ENCODE peak calls at places on chromosomes 7 and 10, in eight cellular contexts. P, Y, Z, J, N, I, B and M are unnamed samples.

GRCh38 chr10:98170249-98171117 is 36.0 kb downstream of the R3HCC1L start:
- DNase-seq in J (peak), P (no peak), I (peak), Y (peak), N (peak), B (peak), Z (peak), M (peak)

GRCh38 chr7:111796671-111797070 is 234.4 kb upstream of the IMMP2L start:
- DNase-seq in J (peak), P (no peak), B (no peak), Z (peak), N (no peak), I (no peak), Y (no peak), M (no peak)

GRCh38 chr10:3805227-3805790 is 20.3 kb upstream of the KLF6 start:
- DNase-seq in B (no peak), Y (no peak), Z (peak), J (peak), P (no peak), I (peak), N (no peak), M (no peak)

GRCh38 chr7:19522486-19522885 is 186.4 kb downstream of the POLR1F start:
- DNase-seq in N (no peak), Y (no peak), B (no peak), I (no peak), Z (no peak), P (no peak), J (peak), M (no peak)

GRCh38 chr7:100679927-100680588 is 6.5 kb downstream of the GNB2 start:
- DNase-seq in B (no peak), Z (peak), P (peak), I (peak), N (no peak), Y (no peak), J (no peak), M (peak)

GRCh38 chr7:139561-140243 is 52.7 kb upstream of the FAM20C start:
- DNase-seq in P (peak), Y (no peak), B (no peak), I (no peak), N (no peak), Z (no peak), J (no peak), M (no peak)

GRCh38 chr7:73449422-73449821 is 15.8 kb downstream of the FZD9 start:
- DNase-seq in P (no peak), B (no peak), J (no peak), Z (no peak), N (no peak), I (no peak), Y (no peak), M (no peak)

GRCh38 chr10:87740232-87740631 is 77.8 kb downstream of the ATAD1 start:
- DNase-seq in Y (no peak), P (no peak), B (no peak), Z (peak), I (no peak), J (peak), N (peak), M (no peak)

GRCh38 chr7:2974093-2974819 is 69.4 kb downstream of the CARD11 start:
- DNase-seq in P (no peak), I (no peak), J (no peak), B (no peak), N (no peak), Y (no peak), Z (no peak), M (peak)

GRCh38 chr7:106054133-106054532 is 58.0 kb downstream of the SYPL1 start:
- DNase-seq in Z (no peak), J (no peak), Y (no peak), P (no peak), B (no peak), N (no peak), I (no peak), M (no peak)

GRCh38 chr10:7319632-7320031 is 91.2 kb downstream of the SFMBT2 start:
- DNase-seq in B (no peak), I (no peak), Z (no peak), N (no peak), J (no peak), Y (no peak), P (no peak), M (no peak)

GRCh38 chr7:63073736-63074135 is 924.9 kb upstream of the ZNF722 start:
- DNase-seq in I (no peak), B (no peak), Z (no peak), N (no peak), J (no peak), P (no peak), Y (no peak), M (peak)

GRCh38 chr10:7956508-7956907 is 98.0 kb upstream of the GATA3 start:
- DNase-seq in I (no peak), N (no peak), Y (no peak), P (no peak), B (no peak), Z (peak), J (peak), M (no peak)

GRCh38 chr10:8331387-8331786 is 276.9 kb downstream of the GATA3 start:
- DNase-seq in N (no peak), Z (no peak), P (no peak), I (no peak), J (no peak), Y (no peak), B (no peak), M (no peak)

GRCh38 chr7:129807863-129808262 is 144.9 kb downstream of the UBE2H start:
- DNase-seq in P (no peak), N (no peak), B (no peak), Y (no peak), Z (no peak), I (no peak), J (no peak), M (no peak)

GRCh38 chr7:42097756-42098155 is 139.3 kb downstream of the GLI3 start:
- DNase-seq in Y (no peak), J (peak), P (no peak), N (peak), B (no peak), I (no peak), Z (peak), M (no peak)

GRCh38 chr10:50417906-50418697 is 166.8 kb upstream of the ASAH2 start:
- DNase-seq in Y (peak), P (peak), Z (peak), N (peak), I (peak), J (peak), B (no peak), M (peak)

GRCh38 chr10:43041422-43042342 is 35.2 kb upstream of the RET start:
- DNase-seq in J (no peak), Y (no peak), N (no peak), I (no peak), Z (no peak), P (peak), B (peak), M (no peak)

GRCh38 chr7:2190531-2190930 is 42.2 kb downstream of the MAD1L1 start:
- DNase-seq in Y (no peak), P (no peak), I (no peak), Z (no peak), N (no peak), B (no peak), J (peak), M (peak)

GRCh38 chr10:22325272-22325947 is 4.5 kb downstream of the BMI1 start:
- DNase-seq in P (peak), J (peak), B (no peak), N (peak), I (peak), Y (peak), Z (peak), M (peak)

GRCh38 chr10:28532223-28532508 is 752 bp upstream of the WAC start:
- DNase-seq in N (peak), Y (peak), J (no peak), B (peak), I (no peak), P (no peak), Z (no peak), M (no peak)

GRCh38 chr10:126704637-126705036 is 34.1 kb upstream of the C10orf90 start:
- DNase-seq in P (no peak), I (no peak), Z (no peak), J (no peak), B (no peak), Y (no peak), N (no peak), M (no peak)

GRCh38 chr7:40570218-40570617 is 435.4 kb downstream of the SUGCT start:
- DNase-seq in Z (no peak), I (no peak), B (no peak), Y (no peak), J (peak), N (no peak), P (no peak), M (no peak)

GRCh38 chr7:142248-142955 is 50.0 kb upstream of the FAM20C start:
- DNase-seq in P (peak), N (peak), Y (no peak), I (peak), Z (no peak), B (no peak), J (no peak), M (no peak)

GRCh38 chr7:83629117-83629880 is 19.6 kb downstream of the SEMA3E start:
- DNase-seq in Y (no peak), P (no peak), N (no peak), Z (no peak), I (no peak), J (no peak), B (no peak), M (no peak)

GRCh38 chr10:27038168-27038567 is 62.1 kb downstream of the ANKRD26 start:
- DNase-seq in N (no peak), I (no peak), Z (no peak), P (no peak), Y (no peak), J (no peak), B (no peak), M (no peak)

GRCh38 chr10:103083266-103083976 is 109.7 kb downstream of the NT5C2 start:
- DNase-seq in N (peak), Z (no peak), B (no peak), J (no peak), P (no peak), Y (no peak), I (no peak), M (no peak)

GRCh38 chr10:103083977-103084320 is 109.1 kb downstream of the NT5C2 start:
- DNase-seq in Y (no peak), B (no peak), N (no peak), Z (no peak), J (no peak), I (no peak), P (no peak), M (no peak)

GRCh38 chr10:103089493-103089892 is 103.6 kb downstream of the NT5C2 start:
- DNase-seq in Y (no peak), N (no peak), Z (no peak), B (no peak), I (no peak), J (no peak), P (no peak), M (no peak)

GRCh38 chr10:103086799-103087198 is 106.3 kb downstream of the NT5C2 start:
- DNase-seq in I (no peak), B (no peak), Z (no peak), Y (no peak), N (no peak), P (no peak), J (no peak), M (no peak)

GRCh38 chr10:103086261-103086660 is 106.8 kb downstream of the NT5C2 start:
- DNase-seq in Y (no peak), I (no peak), N (no peak), J (peak), Z (no peak), P (no peak), B (no peak), M (no peak)
- TF ChIP-seq POLR2A in Y (no peak), I (no peak), N (no peak), J (no peak), Z (no peak), P (no peak), B (no peak), M (no peak)

GRCh38 chr7:23299770-23300300 is 696 bp downstream of the MALSU1 start:
- DNase-seq in Y (peak), N (peak), Z (peak), I (no peak), B (no peak), P (no peak), J (peak), M (no peak)

GRCh38 chr7:23294549-23295400 is 4.4 kb upstream of the MALSU1 start:
- DNase-seq in Y (no peak), N (peak), P (no peak), J (no peak), B (no peak), Z (peak), I (no peak), M (no peak)

GRCh38 chr7:23298141-23298851 is 843 bp upstream of the MALSU1 start:
- DNase-seq in Y (peak), Z (peak), N (peak), P (peak), B (peak), J (peak), I (peak), M (no peak)

GRCh38 chr7:23295401-23295697 is 3.8 kb upstream of the MALSU1 start:
- DNase-seq in Z (no peak), N (no peak), B (no peak), P (no peak), I (no peak), Y (no peak), J (no peak), M (no peak)

DNA sequence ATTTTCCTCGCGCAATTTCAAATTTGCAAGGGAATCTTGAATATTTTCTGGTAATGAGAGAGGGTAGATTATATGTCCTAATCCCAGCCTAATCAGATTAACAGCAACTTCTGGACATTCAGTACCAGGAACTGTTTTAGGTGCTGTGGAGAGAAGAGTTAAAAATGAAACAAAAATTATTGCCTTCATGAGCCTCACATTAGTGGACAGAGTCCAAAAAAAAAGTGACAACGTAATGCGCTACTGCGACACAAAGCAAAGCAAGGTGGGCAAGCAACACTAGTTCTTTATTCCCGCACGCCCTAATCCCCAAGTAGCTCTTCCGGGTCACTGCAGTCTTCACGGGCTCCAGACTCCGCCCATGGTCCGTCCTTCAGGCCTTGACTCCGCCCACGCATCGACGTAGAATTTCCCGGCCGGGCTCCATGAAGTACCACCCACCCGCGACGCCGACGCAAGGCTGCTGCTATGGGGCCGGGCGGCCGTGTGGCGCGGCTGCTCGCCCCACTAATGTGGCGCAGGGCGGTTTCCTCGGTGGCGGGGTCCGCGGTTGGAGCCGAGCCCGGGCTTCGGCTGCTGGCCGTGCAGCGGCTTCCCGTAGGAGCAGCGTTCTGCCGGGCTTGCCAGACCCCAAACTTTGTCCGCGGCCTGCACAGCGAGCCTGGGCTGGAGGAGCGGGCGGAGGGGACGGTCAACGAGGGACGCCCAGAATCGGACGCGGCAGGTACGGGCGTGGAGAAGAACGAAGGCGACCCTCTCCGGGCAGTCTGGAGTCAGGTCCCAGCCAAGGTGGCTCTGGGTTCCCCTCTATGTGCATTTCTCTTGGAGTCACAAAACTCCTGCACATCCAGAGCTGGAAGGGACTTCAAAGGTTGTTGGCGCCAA is at the start of gene MALSU1:
- DNase-seq in Z (peak), I (peak), Y (peak), B (peak), P (peak), J (peak), N (peak), M (peak)
- TF ChIP-seq CTCF in Z (no peak), I (no peak), Y (no peak), B (no peak), P (no peak), J (no peak), N (no peak), M (no peak)

DNA sequence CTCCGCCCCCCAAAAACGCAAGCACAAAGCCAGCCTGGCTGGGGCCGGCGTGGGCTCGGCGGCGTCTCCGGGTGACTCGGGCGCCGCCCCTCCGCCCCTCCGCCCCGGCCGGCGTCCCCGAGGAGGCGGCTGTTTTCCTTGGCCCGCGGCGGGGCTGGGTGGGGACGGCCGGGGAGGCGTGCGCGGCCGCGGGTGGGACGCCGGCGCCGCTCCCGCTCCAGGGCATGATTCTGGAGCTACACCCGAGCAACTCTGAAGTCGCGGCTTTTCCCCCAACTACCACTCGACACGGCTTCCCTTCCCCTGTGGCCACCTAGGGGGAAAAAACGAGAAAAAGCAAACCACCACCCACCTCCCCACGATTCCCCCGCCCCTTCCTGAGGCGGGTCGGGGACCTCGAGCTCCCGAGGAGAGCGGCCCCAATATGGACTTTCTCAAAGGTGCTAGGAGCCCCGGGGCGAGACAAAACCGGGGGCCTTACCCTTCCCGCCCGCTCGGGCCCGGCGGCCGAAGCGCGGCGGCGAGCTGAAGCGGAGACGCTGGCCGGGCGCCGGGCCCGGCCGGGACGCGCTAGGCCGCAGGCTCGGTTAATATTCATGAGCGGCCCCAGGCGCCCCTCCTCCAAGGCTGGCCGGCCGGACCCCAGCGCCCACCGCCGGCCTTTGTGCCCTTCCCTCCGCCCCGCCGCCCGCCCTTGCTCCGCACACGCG is 856 bp downstream of the ARHGAP21 start:
- DNase-seq in Z (peak), B (no peak), Y (peak), P (peak), N (peak), J (peak), I (peak), M (peak)
- TF ChIP-seq POLR2A in Z (no peak), B (no peak), Y (peak), P (no peak), N (no peak), J (no peak), I (peak), M (no peak)

GRCh38 chr7:57426629-57427003 is 23.4 kb upstream of the ZNF716 start:
- DNase-seq in B (no peak), J (no peak), I (no peak), Z (no peak), P (no peak), N (no peak), Y (no peak), M (peak)

GRCh38 chr7:57427146-57427545 is 22.8 kb upstream of the ZNF716 start:
- DNase-seq in P (no peak), I (no peak), Y (no peak), J (no peak), Z (no peak), N (no peak), B (no peak), M (no peak)

GRCh38 chr7:57424515-57425238 is 25.3 kb upstream of the ZNF716 start:
- DNase-seq in I (no peak), Z (no peak), Y (no peak), B (no peak), N (no peak), J (no peak), P (no peak), M (peak)

GRCh38 chr7:57425239-57425944 is 24.6 kb upstream of the ZNF716 start:
- DNase-seq in I (no peak), B (no peak), P (no peak), J (no peak), Y (no peak), Z (peak), N (no peak), M (peak)

DNA sequence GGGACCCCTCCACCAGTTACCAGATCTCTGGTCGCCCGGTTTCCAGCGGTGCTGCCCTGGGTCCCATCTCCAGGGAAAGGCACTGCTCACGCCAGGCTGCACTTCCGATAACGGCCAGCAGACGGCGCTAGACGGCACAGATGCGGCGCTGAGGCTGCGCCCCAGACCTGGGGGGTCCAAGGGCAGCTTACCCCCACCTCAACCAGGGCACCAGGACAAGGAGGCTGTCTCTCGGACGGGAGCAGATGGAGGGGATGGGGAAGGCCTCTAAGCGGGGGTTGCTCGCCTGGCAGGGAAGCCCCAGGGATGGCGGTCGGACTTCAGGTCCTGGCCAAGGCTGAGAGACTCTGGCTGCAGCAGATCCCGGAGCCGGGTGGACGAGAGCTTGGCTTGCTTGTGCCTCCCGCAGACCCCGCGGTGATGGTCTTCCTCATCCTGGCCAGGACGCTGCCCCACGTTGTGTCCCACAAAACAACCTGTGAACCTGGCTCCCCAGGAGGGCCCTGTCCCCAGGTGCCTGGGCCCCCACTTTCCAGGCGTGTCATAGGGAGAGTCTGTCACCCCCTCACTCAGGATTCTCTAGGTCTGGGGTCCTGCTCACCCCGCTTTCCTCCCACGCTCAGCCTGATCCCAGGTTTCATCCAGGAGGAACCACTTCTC is 23.9 kb upstream of the ZNF716 start:
- DNase-seq in B (no peak), Z (peak), P (no peak), Y (no peak), I (no peak), N (no peak), J (no peak), M (no peak)
- TF ChIP-seq CTCF in B (no peak), Z (peak), P (no peak), Y (no peak), I (peak), N (peak), J (no peak), M (no peak)